ENCODE peak calls at places on chromosomes 11 and 22, in six cellular contexts. One of them, this sample, is unnamed. For H3K27me3, the result is how much of the 10 kb centered on the place peaks cover.

GRCh38 chr11:45017329-45017728 is 66.6 kb upstream of the TP53I11 start:
- DNase-seq in SK-N-SH: no peak
- DNase-seq in psoas muscle: no peak
- DNase-seq in stomach: no peak
- DNase-seq in uterus: no peak
- DNase-seq in HCT116: no peak
- DNase-seq in this sample: peak

GRCh38 chr11:71304045-71304444 is 51.7 kb upstream of the SHANK2 start:
- DNase-seq in SK-N-SH: no peak
- DNase-seq in psoas muscle: no peak
- DNase-seq in stomach: no peak
- DNase-seq in uterus: no peak
- DNase-seq in HCT116: no peak
- DNase-seq in this sample: no peak

GRCh38 chr11:33347490-33348125 is 90.4 kb downstream of the HIPK3 start:
- DNase-seq in SK-N-SH: peak
- DNase-seq in psoas muscle: no peak
- DNase-seq in stomach: no peak
- DNase-seq in uterus: no peak
- DNase-seq in HCT116: no peak
- DNase-seq in this sample: no peak

GRCh38 chr11:33842236-33842915 is 49.5 kb downstream of the LMO2 start:
- DNase-seq in SK-N-SH: peak
- DNase-seq in psoas muscle: no peak
- DNase-seq in stomach: no peak
- DNase-seq in uterus: no peak
- DNase-seq in HCT116: no peak
- DNase-seq in this sample: no peak

GRCh38 chr11:65423516-65424199 is 1.1 kb downstream of the NEAT1 start:
- DNase-seq in SK-N-SH: peak
- DNase-seq in psoas muscle: peak
- DNase-seq in stomach: peak
- DNase-seq in uterus: peak
- DNase-seq in HCT116: no peak
- DNase-seq in this sample: peak

GRCh38 chr22:49365191-49365837 is 462.4 kb downstream of the BRD1 start:
- DNase-seq in SK-N-SH: no peak
- DNase-seq in psoas muscle: no peak
- DNase-seq in stomach: no peak
- DNase-seq in uterus: no peak
- DNase-seq in HCT116: no peak
- DNase-seq in this sample: no peak

GRCh38 chr22:48772286-48772907 is 1055.3 kb downstream of the BRD1 start:
- DNase-seq in SK-N-SH: no peak
- DNase-seq in psoas muscle: no peak
- DNase-seq in stomach: no peak
- DNase-seq in uterus: no peak
- DNase-seq in HCT116: no peak
- DNase-seq in this sample: no peak

GRCh38 chr22:40609216-40609615 is 27.3 kb downstream of the MRTFA start:
- DNase-seq in SK-N-SH: no peak
- DNase-seq in psoas muscle: no peak
- DNase-seq in stomach: no peak
- DNase-seq in uterus: no peak
- DNase-seq in HCT116: no peak
- DNase-seq in this sample: no peak

GRCh38 chr11:9758676-9759518 is 95.0 kb downstream of the SWAP70 start:
- DNase-seq in SK-N-SH: peak
- DNase-seq in psoas muscle: peak
- DNase-seq in stomach: peak
- DNase-seq in uterus: peak
- DNase-seq in HCT116: peak
- DNase-seq in this sample: peak

DNA sequence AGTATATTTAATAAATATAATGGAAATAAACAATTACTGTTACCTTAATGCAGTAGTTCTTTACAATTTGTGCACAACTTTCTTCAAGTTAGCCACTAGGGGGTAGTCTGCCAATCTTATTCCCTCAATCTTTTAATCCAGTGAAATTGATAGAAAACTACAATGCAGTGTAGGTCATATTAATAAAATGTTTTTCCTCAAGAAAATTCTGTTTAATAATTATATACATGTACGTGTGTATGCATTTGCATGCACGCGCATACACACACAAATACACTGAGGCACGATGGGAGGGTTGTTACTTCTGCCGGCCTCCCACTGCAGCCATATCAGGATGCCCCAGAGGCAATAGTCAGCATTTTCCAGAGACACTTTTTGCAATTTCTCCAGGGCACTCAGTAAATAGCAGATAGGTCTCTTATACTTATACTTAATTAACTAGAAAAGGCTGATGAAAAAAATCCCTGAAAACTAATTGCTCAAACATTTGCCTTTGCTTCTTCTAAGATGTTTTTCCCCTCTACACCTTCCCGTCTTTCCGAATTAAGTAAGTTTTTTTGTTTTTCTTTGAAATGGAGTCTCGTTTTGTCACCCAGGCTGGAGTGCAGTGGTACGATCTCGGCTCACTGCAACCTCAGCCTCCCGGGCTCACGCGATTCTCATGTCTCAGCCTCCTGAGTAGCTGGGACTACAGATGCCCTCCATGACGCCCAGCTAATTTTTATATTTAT is 3.1 kb downstream of the GAB2 start:
- DNase-seq in SK-N-SH: peak
- DNase-seq in psoas muscle: no peak
- DNase-seq in stomach: no peak
- DNase-seq in uterus: no peak
- DNase-seq in HCT116: no peak
- DNase-seq in this sample: peak
- TF ChIP-seq CTCF in SK-N-SH: peak
- TF ChIP-seq CTCF in psoas muscle: peak
- TF ChIP-seq CTCF in stomach: no peak
- TF ChIP-seq CTCF in uterus: peak
- TF ChIP-seq CTCF in HCT116: peak
- TF ChIP-seq CTCF in this sample: peak

GRCh38 chr11:60761436-60762190 is 4.9 kb downstream of the MS4A15 start:
- DNase-seq in SK-N-SH: no peak
- DNase-seq in psoas muscle: no peak
- DNase-seq in stomach: no peak
- DNase-seq in uterus: no peak
- DNase-seq in HCT116: no peak
- DNase-seq in this sample: no peak
- H3K27me3 ChIP-seq in SK-N-SH: half or more
- H3K27me3 ChIP-seq in psoas muscle: under half
- H3K27me3 ChIP-seq in stomach: under half
- H3K27me3 ChIP-seq in uterus: under half
- H3K27me3 ChIP-seq in HCT116: under half
- H3K27me3 ChIP-seq in this sample: under half

GRCh38 chr11:62792193-62792575 is 378 bp upstream of the TMEM223 start:
- DNase-seq in SK-N-SH: peak
- DNase-seq in psoas muscle: no peak
- DNase-seq in stomach: no peak
- DNase-seq in uterus: peak
- DNase-seq in HCT116: no peak
- DNase-seq in this sample: peak
- H3K4me3 ChIP-seq in SK-N-SH: no peak
- H3K4me3 ChIP-seq in psoas muscle: peak
- H3K4me3 ChIP-seq in stomach: peak
- H3K4me3 ChIP-seq in uterus: peak
- H3K4me3 ChIP-seq in HCT116: peak
- H3K4me3 ChIP-seq in this sample: peak

GRCh38 chr11:133082851-133083488 is 449.3 kb downstream of the OPCML start:
- DNase-seq in SK-N-SH: peak
- DNase-seq in psoas muscle: peak
- DNase-seq in stomach: peak
- DNase-seq in uterus: no peak
- DNase-seq in HCT116: no peak
- DNase-seq in this sample: peak
- TF ChIP-seq CTCF in SK-N-SH: peak
- TF ChIP-seq CTCF in psoas muscle: peak
- TF ChIP-seq CTCF in stomach: peak
- TF ChIP-seq CTCF in uterus: peak
- TF ChIP-seq CTCF in HCT116: no peak
- TF ChIP-seq CTCF in this sample: peak

GRCh38 chr11:69906453-69906907 is 87.3 kb upstream of the FGF3 start:
- DNase-seq in SK-N-SH: peak
- DNase-seq in psoas muscle: no peak
- DNase-seq in stomach: no peak
- DNase-seq in uterus: no peak
- DNase-seq in HCT116: no peak
- DNase-seq in this sample: no peak

GRCh38 chr11:69909561-69910518 is 90.6 kb upstream of the FGF3 start:
- DNase-seq in SK-N-SH: peak
- DNase-seq in psoas muscle: peak
- DNase-seq in stomach: no peak
- DNase-seq in uterus: no peak
- DNase-seq in HCT116: no peak
- DNase-seq in this sample: peak

GRCh38 chr11:69905611-69906452 is 86.6 kb upstream of the FGF3 start:
- DNase-seq in SK-N-SH: peak
- DNase-seq in psoas muscle: peak
- DNase-seq in stomach: peak
- DNase-seq in uterus: no peak
- DNase-seq in HCT116: no peak
- DNase-seq in this sample: peak

GRCh38 chr11:69908511-69909220 is 89.5 kb upstream of the FGF3 start:
- DNase-seq in SK-N-SH: no peak
- DNase-seq in psoas muscle: peak
- DNase-seq in stomach: no peak
- DNase-seq in uterus: no peak
- DNase-seq in HCT116: no peak
- DNase-seq in this sample: no peak

DNA sequence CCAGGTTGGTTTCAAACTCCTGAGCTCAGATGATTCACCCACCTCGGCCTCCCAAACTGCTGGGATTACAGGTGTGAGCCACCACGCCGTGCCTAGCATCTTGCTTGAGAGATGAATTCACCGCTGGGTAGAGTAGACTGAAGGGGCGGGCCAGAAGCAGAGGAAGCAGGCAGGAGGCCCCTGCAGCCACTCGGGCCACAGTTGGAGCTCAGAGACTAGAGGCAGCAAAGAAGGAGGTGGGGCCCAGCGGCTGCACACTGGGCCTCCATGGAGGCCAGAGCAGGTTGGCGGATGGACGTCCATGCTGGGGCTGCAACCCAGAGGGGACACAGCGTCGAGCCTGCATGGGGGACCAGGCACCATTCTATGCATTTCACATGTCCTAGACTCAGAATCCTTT is 88.4 kb upstream of the FGF3 start:
- DNase-seq in SK-N-SH: no peak
- DNase-seq in psoas muscle: peak
- DNase-seq in stomach: no peak
- DNase-seq in uterus: no peak
- DNase-seq in HCT116: no peak
- DNase-seq in this sample: no peak
- H3K27me3 ChIP-seq in SK-N-SH: under half
- H3K27me3 ChIP-seq in psoas muscle: under half
- H3K27me3 ChIP-seq in stomach: under half
- H3K27me3 ChIP-seq in uterus: under half
- H3K27me3 ChIP-seq in HCT116: under half
- H3K27me3 ChIP-seq in this sample: under half

DNA sequence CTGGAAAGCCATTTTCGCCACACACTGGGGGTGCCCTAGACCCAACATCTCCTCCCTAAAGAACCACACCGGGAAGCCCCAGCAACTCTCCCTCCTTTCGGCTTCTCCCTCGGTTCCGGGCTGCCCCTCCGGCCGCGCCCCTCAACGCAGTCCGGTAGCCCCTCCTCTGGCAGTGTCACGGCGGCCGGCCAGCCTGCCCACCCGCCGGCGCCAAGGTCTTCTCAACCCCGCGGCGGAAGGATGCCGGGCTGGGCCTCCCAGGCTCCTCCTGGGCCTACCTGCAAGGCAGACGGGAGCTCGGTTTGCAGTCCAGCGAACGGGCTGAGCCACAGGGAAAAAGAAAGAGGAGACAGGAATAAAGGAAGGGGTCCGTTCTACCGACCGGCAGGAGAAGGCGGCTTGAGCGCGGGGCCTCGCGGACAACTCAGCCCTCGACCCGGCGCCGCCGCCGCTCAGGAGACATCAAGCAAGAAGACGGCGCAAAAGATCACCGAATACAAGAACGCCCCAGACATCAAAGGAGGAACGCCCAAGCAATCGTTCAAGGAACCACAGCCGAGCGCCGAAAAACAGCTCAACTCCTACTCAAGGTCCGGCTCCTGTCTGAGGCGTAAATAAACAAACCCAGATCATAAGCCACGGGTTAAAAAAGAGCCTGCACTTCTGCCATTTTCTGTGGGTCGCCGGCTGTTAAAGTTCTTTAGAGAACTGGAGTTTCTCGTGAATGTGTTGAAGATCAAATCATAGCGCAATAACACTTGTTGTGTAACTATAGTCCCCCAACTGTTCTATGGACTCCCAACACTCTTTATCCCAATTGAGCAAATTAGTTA is at the start of gene AMBRA1:
- DNase-seq in SK-N-SH: peak
- DNase-seq in psoas muscle: peak
- DNase-seq in stomach: peak
- DNase-seq in uterus: peak
- DNase-seq in HCT116: peak
- DNase-seq in this sample: peak
- H3K4me3 ChIP-seq in SK-N-SH: peak
- H3K4me3 ChIP-seq in psoas muscle: peak
- H3K4me3 ChIP-seq in stomach: peak
- H3K4me3 ChIP-seq in uterus: peak
- H3K4me3 ChIP-seq in HCT116: peak
- H3K4me3 ChIP-seq in this sample: peak

This sample was measured in cardiac muscle cell.